ENCODE peak calls at places on chromosomes 7 and 10, in nine cellular contexts. G is AG08395, Q is HuH-7.5, O is fibroblast of pulmonary artery, E is LNCaP clone FGC, D is GM12892, S is midbrain, I is HEK293T, F is Right ventricle myocardium inferior. Y is an unnamed sample.

GRCh38 chr10:5434017-5434753 is 21.8 kb downstream of the NET1 start:
- DNase-seq in S (peak; percentile 52), G (peak; percentile 66), E (no peak), D (no peak), O (peak; percentile 86), Q (no peak), I (peak; percentile 39), F (no peak), Y (peak; percentile 73)

GRCh38 chr7:30285531-30286284 is 1.3 kb downstream of the ZNRF2 start:
- DNase-seq in F (peak; percentile 74), D (no peak), Q (no peak), S (peak; percentile 25), I (no peak), G (peak; percentile 9), O (peak; percentile 63), E (no peak), Y (peak; percentile 60)

GRCh38 chr7:111953611-111954010 is 252.6 kb downstream of the DOCK4 start:
- DNase-seq in E (peak; percentile 66), I (no peak), D (no peak), F (no peak), Q (peak; percentile 9), S (peak; percentile 59), G (no peak), O (peak; percentile 46), Y (no peak)

GRCh38 chr7:50664461-50664922 is 99.3 kb upstream of the DDC start:
- DNase-seq in G (peak; percentile 77), D (peak; percentile 41), Q (no peak), O (peak; percentile 55), F (no peak), E (no peak), S (no peak), I (no peak), Y (peak; percentile 80)

GRCh38 chr10:10804998-10805737 is 212.5 kb upstream of the CELF2 start:
- DNase-seq in G (peak; percentile 49), E (no peak), O (peak; percentile 73), D (no peak), F (no peak), Q (no peak), S (no peak), I (no peak), Y (peak; percentile 70)

GRCh38 chr7:81161459-81162075 is 242.7 kb upstream of the SEMA3C start:
- DNase-seq in Q (peak; percentile 28), F (no peak), D (no peak), E (no peak), S (no peak), I (peak; percentile 15), O (peak; percentile 92), G (peak; percentile 92), Y (peak; percentile 94)

GRCh38 chr10:62769574-62770242 is 34.8 kb upstream of the ADO start:
- DNase-seq in S (peak; percentile 16), D (no peak), O (peak; percentile 18), G (no peak), Q (no peak), F (no peak), E (no peak), I (no peak), Y (no peak)

GRCh38 chr10:69086131-69086530 is 1.8 kb upstream of the SRGN start:
- DNase-seq in F (no peak), E (no peak), S (no peak), D (no peak), Q (no peak), I (no peak), G (peak; percentile 18), O (peak; percentile 71), Y (peak; percentile 23)

GRCh38 chr7:87966271-87966670 is 32.2 kb downstream of the ADAM22 start:
- DNase-seq in I (no peak), Q (no peak), F (no peak), E (no peak), O (no peak), D (no peak), S (no peak), G (no peak), Y (no peak)